ENCODE peak calls at places on chromosomes 4 and X, in six cellular contexts. K is BJ, I is psoas muscle, E is mucosa of descending colon, D is suprapubic skin, V is GM13976. A is an unnamed sample.

GRCh38 chr4:142984871-142985585 is 138.9 kb upstream of the INPP4B start:
- DNase-seq in K (no peak), I (no peak), E (no peak), D (no peak), V (no peak), A (no peak)

GRCh38 chrX:154719132-154719675 is 31.7 kb downstream of the GAB3 start:
- DNase-seq in K (no peak), I (no peak), E (no peak), D (no peak), V (no peak), A (peak)

GRCh38 chr4:134202557-134202956 is 968 bp upstream of the PABPC4L start:
- DNase-seq in K (no peak), I (no peak), E (no peak), D (no peak), V (no peak), A (no peak)

GRCh38 chr4:336099-336892 is 1.3 kb upstream of the ZNF141 start:
- DNase-seq in K (no peak), I (peak), E (peak), D (no peak), V (peak), A (peak)

GRCh38 chr4:122541996-122542395 is 78.9 kb downstream of the IL21 start:
- DNase-seq in K (no peak), I (no peak), E (no peak), D (no peak), V (no peak), A (no peak)

GRCh38 chr4:76748649-76749048 is 149.3 kb downstream of the SOWAHB start:
- DNase-seq in K (no peak), I (no peak), E (peak), D (no peak), V (peak), A (peak)

GRCh38 chrX:30888526-30889146 is 418 bp downstream of the TAB3 start:
- DNase-seq in K (no peak), I (no peak), E (no peak), D (no peak), V (peak), A (peak)

GRCh38 chrX:18377802-18378201 is 23.3 kb upstream of the SCML2 start:
- DNase-seq in K (no peak), I (no peak), E (no peak), D (no peak), V (peak), A (peak)

GRCh38 chr4:5051210-5051691 is at the start of gene STK32B:
- DNase-seq in K (no peak), I (peak), E (peak), D (peak), V (peak), A (peak)

DNA sequence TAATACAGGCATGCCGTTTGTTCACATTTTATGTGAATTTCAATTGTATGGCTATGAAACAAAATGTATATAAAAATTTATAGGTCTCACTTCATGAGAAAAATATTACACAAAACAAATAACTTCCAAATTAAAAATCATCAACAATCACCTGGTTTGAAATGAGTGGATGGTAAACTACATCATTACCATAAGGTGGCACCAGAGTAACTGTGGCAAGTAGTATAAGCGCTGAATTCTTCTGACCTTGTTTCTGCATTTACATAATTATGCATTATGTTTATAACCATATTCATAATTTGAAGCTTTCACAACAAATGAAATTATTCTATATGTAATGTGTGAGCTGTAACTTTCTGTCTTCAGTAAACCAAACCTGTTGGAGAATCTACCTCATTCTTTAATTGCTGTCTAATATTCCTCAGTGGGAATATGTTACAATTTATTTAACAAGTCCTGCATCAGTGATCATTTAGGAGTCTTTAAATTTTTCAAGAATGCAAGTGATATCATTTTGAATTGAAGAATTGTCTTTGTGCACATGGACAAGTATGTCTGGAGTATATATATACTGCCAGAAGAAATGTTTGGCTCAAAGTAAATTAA is 55.2 kb downstream of the MMRN1 start:
- DNase-seq in K (no peak), I (no peak), E (no peak), D (no peak), V (no peak), A (no peak)
- TF ChIP-seq CTCF in K (no peak), I (no peak), E (no peak), D (no peak), V (no peak), A (no peak)

GRCh38 chr4:82839624-82840023 is 41.0 kb upstream of the SCD5 start:
- DNase-seq in K (no peak), I (no peak), E (no peak), D (no peak), V (no peak), A (no peak)

GRCh38 chr4:82842593-82842992 is 44.0 kb upstream of the SCD5 start:
- DNase-seq in K (no peak), I (no peak), E (no peak), D (no peak), V (no peak), A (no peak)
- TF ChIP-seq CTCF in K (peak), I (no peak), E (no peak), D (no peak), V (no peak), A (no peak)

GRCh38 chrX:123968383-123969050 is 7.0 kb downstream of the STAG2 start:
- DNase-seq in K (no peak), I (no peak), E (no peak), D (no peak), V (no peak), A (no peak)
- TF ChIP-seq CTCF in K (no peak), I (no peak), E (no peak), D (no peak), V (no peak), A (no peak)

DNA sequence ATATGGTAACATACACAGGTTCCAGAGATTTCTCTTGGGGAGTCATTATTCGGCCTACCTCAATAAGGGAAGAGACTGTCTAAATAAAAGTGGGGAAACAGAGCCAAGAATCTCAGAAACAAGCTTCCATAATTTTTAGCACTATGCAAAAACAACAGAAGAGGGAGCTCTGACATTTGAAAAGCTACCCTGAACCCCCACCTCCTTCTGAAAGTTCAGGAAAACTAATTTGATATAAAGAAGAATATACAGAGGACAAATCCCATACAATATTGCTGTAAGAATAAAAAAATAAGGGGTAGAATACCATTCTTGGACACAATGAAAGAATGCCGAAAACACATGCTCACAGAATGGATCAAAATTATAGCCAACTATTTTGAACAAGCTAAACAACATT is 14.3 kb upstream of the ZNF41 start:
- DNase-seq in K (no peak), I (no peak), E (no peak), D (no peak), V (no peak), A (no peak)
- TF ChIP-seq CTCF in K (peak), I (peak), E (no peak), D (no peak), V (peak), A (peak)

GRCh38 chr4:23882976-23883531 is 6.8 kb downstream of the PPARGC1A start:
- DNase-seq in K (no peak), I (no peak), E (no peak), D (no peak), V (no peak), A (no peak)

GRCh38 chr4:23881052-23881501 is 8.8 kb downstream of the PPARGC1A start:
- DNase-seq in K (no peak), I (no peak), E (no peak), D (no peak), V (no peak), A (no peak)

GRCh38 chr4:23884261-23884660 is 5.6 kb downstream of the PPARGC1A start:
- DNase-seq in K (no peak), I (no peak), E (no peak), D (no peak), V (no peak), A (no peak)

GRCh38 chr4:23878912-23879732 is 10.7 kb downstream of the PPARGC1A start:
- DNase-seq in K (no peak), I (no peak), E (no peak), D (no peak), V (no peak), A (no peak)

DNA sequence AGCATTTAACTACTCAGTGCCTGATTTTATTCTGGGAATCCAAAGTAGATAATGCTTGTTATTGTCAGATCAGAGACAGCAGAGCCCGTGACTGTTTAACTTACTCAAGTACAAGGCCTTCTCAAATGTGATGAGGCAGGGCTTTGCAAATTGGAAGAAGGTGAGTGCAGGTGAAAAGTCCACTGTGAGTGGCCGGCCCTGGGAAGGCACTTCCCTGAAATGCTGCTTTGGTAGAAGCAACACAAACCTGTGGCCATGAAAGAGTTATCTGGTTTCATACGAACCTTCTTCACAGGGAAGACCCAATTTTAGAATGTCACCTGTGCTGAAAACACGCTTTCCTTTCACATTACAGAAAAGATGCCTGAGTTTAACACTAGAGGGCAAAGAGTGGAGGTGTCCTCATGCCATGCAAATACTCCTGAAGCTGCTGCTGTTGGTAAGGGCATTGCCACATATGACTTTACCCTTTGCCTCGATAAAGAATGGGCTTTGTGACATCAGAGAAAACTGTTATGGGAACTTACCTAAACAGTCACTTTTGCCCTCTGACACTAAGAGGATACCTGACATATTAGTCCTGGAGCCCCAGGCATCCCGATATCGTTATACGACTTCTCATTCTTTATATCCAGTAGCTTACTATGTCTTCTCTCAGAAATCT is 8.0 kb downstream of the PPARGC1A start:
- DNase-seq in K (no peak), I (no peak), E (no peak), D (no peak), V (no peak), A (no peak)
- TF ChIP-seq CTCF in K (no peak), I (peak), E (no peak), D (no peak), V (no peak), A (no peak)

GRCh38 chr4:38871593-38871992 is 4.0 kb downstream of the FAM114A1 start:
- DNase-seq in K (no peak), I (no peak), E (no peak), D (no peak), V (no peak), A (no peak)

GRCh38 chr4:38870098-38870850 is 2.7 kb downstream of the FAM114A1 start:
- DNase-seq in K (no peak), I (no peak), E (no peak), D (no peak), V (no peak), A (no peak)

GRCh38 chr4:38872620-38873019 is 5.0 kb downstream of the FAM114A1 start:
- DNase-seq in K (peak), I (no peak), E (no peak), D (no peak), V (no peak), A (no peak)

GRCh38 chr4:38876636-38877035 is 9.0 kb downstream of the FAM114A1 start:
- DNase-seq in K (no peak), I (no peak), E (no peak), D (no peak), V (no peak), A (no peak)

GRCh38 chr4:38873290-38873949 is 5.8 kb downstream of the FAM114A1 start:
- DNase-seq in K (no peak), I (no peak), E (no peak), D (no peak), V (no peak), A (no peak)
- TF ChIP-seq CTCF in K (no peak), I (no peak), E (no peak), D (no peak), V (no peak), A (peak)

GRCh38 chrX:50779694-50780093 is 34.3 kb downstream of the SHROOM4 start:
- DNase-seq in K (no peak), I (no peak), E (no peak), D (no peak), V (no peak), A (no peak)

DNA sequence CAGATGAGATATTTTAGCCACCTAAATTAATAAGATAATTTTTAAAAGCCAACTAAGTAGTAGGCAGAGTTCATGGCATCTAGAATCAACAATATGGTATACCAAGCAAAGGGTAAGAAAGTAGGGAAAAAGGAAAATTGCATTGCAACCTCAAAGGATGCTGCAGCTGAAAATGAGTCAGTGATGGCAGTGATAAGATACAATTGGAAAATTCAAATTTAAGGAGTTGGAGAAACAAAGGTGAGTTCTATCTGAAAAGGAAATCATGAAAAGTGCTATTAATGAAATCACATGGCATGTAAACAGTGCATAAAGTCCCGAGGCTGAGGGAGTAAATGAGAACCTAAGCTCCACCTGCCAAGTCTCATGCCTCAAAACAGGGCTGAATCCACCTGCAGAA is 33.9 kb downstream of the SHROOM4 start:
- DNase-seq in K (no peak), I (no peak), E (no peak), D (no peak), V (no peak), A (no peak)
- TF ChIP-seq CTCF in K (no peak), I (no peak), E (no peak), D (no peak), V (no peak), A (no peak)

DNA sequence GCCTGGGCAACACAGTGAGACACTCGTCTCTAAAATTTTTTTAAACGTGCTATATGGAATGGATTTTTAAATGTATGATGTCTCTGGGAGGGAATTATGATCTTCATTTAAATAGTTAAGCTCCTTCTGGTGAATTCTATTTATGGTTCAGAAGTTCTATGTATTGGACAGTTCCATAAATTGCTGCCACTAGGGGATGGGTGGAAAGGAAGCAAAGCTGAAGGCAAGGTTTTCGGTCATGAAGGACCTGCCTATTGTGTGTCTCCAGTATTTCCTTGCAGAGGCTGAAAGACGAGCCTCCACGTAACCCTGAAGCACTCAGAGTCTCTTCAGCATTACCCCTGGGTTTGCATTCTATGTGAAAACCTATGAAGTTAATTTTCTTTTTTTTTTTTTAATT is 451.5 kb upstream of the FAT1 start:
- DNase-seq in K (no peak), I (no peak), E (no peak), D (no peak), V (no peak), A (no peak)
- TF ChIP-seq CTCF in K (peak), I (no peak), E (no peak), D (no peak), V (no peak), A (no peak)

DNA sequence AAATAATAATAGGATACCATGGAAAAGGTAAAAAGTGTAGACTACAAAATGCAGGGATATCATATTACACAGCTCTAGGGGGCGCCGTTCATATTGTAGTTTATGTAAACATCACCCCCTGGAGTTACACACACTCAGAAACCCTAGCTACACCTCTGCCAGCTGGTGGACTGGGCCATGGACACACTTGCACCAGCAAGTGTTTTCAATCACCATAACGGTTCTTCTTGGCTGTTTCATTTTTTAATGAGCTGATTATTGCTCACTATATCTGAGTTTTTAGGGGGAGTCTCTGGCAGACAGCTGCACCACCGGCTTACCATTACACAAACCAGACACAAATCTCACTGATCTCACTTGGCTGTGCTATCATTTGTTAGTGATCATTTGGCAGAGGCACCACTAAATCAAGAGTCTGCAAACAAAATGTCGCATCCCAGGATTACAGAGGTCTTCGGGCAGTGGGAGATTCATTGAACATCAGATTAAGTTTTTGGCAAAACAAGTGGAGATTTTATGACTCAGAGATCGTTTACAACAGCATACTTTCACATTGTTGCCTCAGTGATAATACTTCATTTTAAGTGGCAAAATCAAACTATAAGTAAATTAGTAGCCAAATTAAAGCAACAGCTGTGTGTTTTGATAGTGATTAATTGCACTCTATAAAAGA is 185.7 kb downstream of the UNC5C start:
- DNase-seq in K (no peak), I (no peak), E (no peak), D (no peak), V (no peak), A (peak)
- TF ChIP-seq CTCF in K (no peak), I (no peak), E (no peak), D (no peak), V (no peak), A (no peak)